ENCODE peak calls at places on chromosome 12, in ten cellular contexts. J is body of pancreas, Q is BE2C, B is IMR-90, V is brain microvascular endothelial cell, O is sigmoid colon, G is HepG2, M is neural progenitor cell, I is endothelial cell of umbilical vein, H is heart left ventricle. S is an unnamed sample. For H3K36me3, the result is how much of the 10 kb centered on the place peaks cover.

GRCh38 chr12:129535351-129535750 is 368.5 kb downstream of the TMEM132D start:
- DNase-seq in J (no peak), Q (no peak), B (no peak), V (no peak), O (no peak), G (no peak), M (no peak), I (no peak), H (no peak), S (no peak)

GRCh38 chr12:89417246-89417977 is 65.1 kb upstream of the DUSP6 start:
- DNase-seq in J (no peak), Q (no peak), B (peak), V (peak), O (no peak), G (no peak), M (no peak), I (peak), H (no peak), S (no peak)

GRCh38 chr12:115000038-115000437 is 316.1 kb upstream of the TBX3 start:
- DNase-seq in J (peak), Q (peak), B (peak), V (peak), O (no peak), G (peak), M (no peak), I (no peak), H (no peak), S (peak)

GRCh38 chr12:47705239-47705570 is 625 bp downstream of the RPAP3 start:
- DNase-seq in J (no peak), Q (no peak), B (peak), V (no peak), O (no peak), G (no peak), M (no peak), I (no peak), H (no peak), S (no peak)

GRCh38 chr12:91562476-91562875 is 379.9 kb upstream of the DCN start:
- DNase-seq in J (no peak), Q (no peak), B (peak), V (no peak), O (no peak), G (no peak), M (no peak), I (no peak), H (no peak), S (no peak)

GRCh38 chr12:124173692-124174091 is 121.2 kb upstream of the RFLNA start:
- DNase-seq in J (no peak), Q (no peak), B (no peak), V (no peak), O (no peak), G (no peak), M (no peak), I (no peak), H (no peak), S (no peak)

GRCh38 chr12:62466018-62466595 is 519 bp upstream of the MON2 start:
- DNase-seq in J (no peak), Q (peak), B (peak), V (peak), O (peak), G (peak), M (peak), I (no peak), H (peak), S (no peak)

GRCh38 chr12:2893007-2893406 is 2.3 kb downstream of the TULP3 start:
- DNase-seq in J (no peak), Q (no peak), B (peak), V (peak), O (peak), G (peak), M (no peak), I (no peak), H (no peak), S (no peak)

GRCh38 chr12:82862069-82862841 is 175.5 kb downstream of the TMTC2 start:
- DNase-seq in J (no peak), Q (no peak), B (peak), V (peak), O (no peak), G (no peak), M (no peak), I (peak), H (no peak), S (no peak)

GRCh38 chr12:29212682-29213397 is 63.8 kb downstream of the FAR2 start:
- DNase-seq in J (no peak), Q (no peak), B (no peak), V (no peak), O (no peak), G (no peak), M (no peak), I (peak), H (no peak), S (no peak)

GRCh38 chr12:127957001-127957660 is 309.8 kb upstream of the TMEM132C start:
- DNase-seq in J (no peak), Q (no peak), B (no peak), V (peak), O (no peak), G (no peak), M (no peak), I (no peak), H (no peak), S (no peak)

GRCh38 chr12:31482816-31483215 is 108.1 kb downstream of the DENND5B start:
- DNase-seq in J (no peak), Q (no peak), B (peak), V (peak), O (no peak), G (no peak), M (no peak), I (peak), H (no peak), S (no peak)

GRCh38 chr12:85948340-85948739 is 74.2 kb downstream of the NTS start:
- DNase-seq in J (no peak), Q (no peak), B (no peak), V (no peak), O (no peak), G (no peak), M (no peak), I (no peak), H (no peak), S (no peak)

GRCh38 chr12:109767456-109767855 is 53.8 kb downstream of the FAM222A start:
- DNase-seq in J (no peak), Q (no peak), B (no peak), V (no peak), O (no peak), G (no peak), M (no peak), I (no peak), H (no peak), S (no peak)

GRCh38 chr12:93380480-93381121 is 2.9 kb downstream of the NUDT4 start:
- DNase-seq in J (no peak), Q (peak), B (peak), V (no peak), O (no peak), G (peak), M (peak), I (peak), H (no peak), S (no peak)
- TF ChIP-seq CTCF in J (peak), Q (peak), B (peak), V (peak), O (no peak), G (peak), M (peak), I (no peak), H (peak), S (peak)

GRCh38 chr12:121227294-121227693 is 17.4 kb downstream of the P2RX4 start:
- DNase-seq in J (peak), Q (no peak), B (no peak), V (no peak), O (no peak), G (peak), M (no peak), I (no peak), H (no peak), S (peak)

GRCh38 chr12:121230538-121230907 is 20.6 kb downstream of the P2RX4 start:
- DNase-seq in J (no peak), Q (no peak), B (no peak), V (no peak), O (no peak), G (no peak), M (no peak), I (no peak), H (no peak), S (no peak)

GRCh38 chr12:121232163-121232562 is 22.2 kb downstream of the P2RX4 start:
- DNase-seq in J (no peak), Q (no peak), B (no peak), V (no peak), O (no peak), G (no peak), M (no peak), I (no peak), H (no peak), S (no peak)

GRCh38 chr12:121226399-121226798 is 16.5 kb downstream of the P2RX4 start:
- DNase-seq in J (no peak), Q (no peak), B (no peak), V (no peak), O (no peak), G (no peak), M (no peak), I (no peak), H (no peak), S (no peak)

DNA sequence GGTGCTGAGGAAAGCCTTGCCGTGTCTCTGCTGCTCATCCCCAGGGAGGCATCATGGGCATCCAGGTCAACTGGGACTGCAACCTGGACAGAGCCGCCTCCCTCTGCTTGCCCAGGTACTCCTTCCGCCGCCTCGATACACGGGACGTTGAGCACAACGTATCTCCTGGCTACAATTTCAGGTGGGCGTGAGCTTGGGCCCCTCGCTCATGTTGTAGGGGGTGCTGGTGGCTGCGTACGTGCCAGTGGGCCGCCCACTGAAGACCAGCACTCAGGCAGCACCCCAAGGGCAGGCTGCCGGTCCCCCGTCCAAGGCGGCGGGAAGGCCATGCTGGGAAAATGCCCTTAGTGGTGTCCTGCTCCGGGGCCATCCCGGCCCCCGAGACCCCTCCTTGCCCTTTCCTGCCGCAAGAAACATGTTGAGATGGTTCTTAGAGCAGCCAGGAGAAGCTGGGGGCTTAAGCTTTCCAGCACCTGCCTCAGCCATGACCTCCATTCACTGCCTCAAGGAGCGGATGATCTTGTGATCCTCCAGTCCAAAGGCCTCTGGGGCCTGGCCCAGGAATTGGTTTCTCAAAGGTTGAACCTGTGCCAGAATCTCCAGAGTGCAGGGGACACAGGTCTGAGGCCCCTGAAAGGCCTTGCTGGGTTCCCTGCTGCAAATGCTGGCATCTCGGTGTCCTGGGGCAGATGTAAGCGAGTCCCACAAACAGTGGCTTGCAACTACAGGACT is 19.2 kb downstream of the P2RX4 start:
- DNase-seq in J (no peak), Q (no peak), B (no peak), V (no peak), O (no peak), G (no peak), M (no peak), I (no peak), H (no peak), S (no peak)
- H3K36me3 ChIP-seq in J (under half), Q (under half), B (under half), V (under half), O (under half), G (under half), M (under half), I (under half), H (under half), S (under half)

GRCh38 chr12:26938660-26939185 is 453 bp downstream of the FGFR1OP2 start:
- DNase-seq in J (no peak), Q (no peak), B (no peak), V (no peak), O (no peak), G (peak), M (no peak), I (no peak), H (no peak), S (no peak)

GRCh38 chr12:26937863-26938659 is at the start of the genes FGFR1OP2 and INTS13:
- DNase-seq in J (peak), Q (peak), B (peak), V (peak), O (peak), G (peak), M (peak), I (peak), H (peak), S (peak)

GRCh38 chr12:26940820-26941219 is 2.5 kb downstream of the FGFR1OP2 start:
- DNase-seq in J (no peak), Q (no peak), B (peak), V (peak), O (no peak), G (no peak), M (no peak), I (no peak), H (no peak), S (no peak)

GRCh38 chr12:26939953-26940352 is 1.7 kb downstream of the FGFR1OP2 start:
- DNase-seq in J (no peak), Q (no peak), B (no peak), V (no peak), O (no peak), G (no peak), M (no peak), I (no peak), H (no peak), S (no peak)

GRCh38 chr12:26939192-26939832 is 1.0 kb downstream of the FGFR1OP2 start:
- DNase-seq in J (no peak), Q (no peak), B (peak), V (no peak), O (no peak), G (no peak), M (no peak), I (peak), H (no peak), S (no peak)
- TF ChIP-seq CTCF in J (no peak), Q (no peak), B (no peak), V (no peak), O (no peak), G (no peak), M (no peak), I (no peak), H (no peak), S (no peak)

GRCh38 chr12:122614839-122615238 is 87.8 kb downstream of the KNTC1 start:
- DNase-seq in J (no peak), Q (no peak), B (peak), V (no peak), O (no peak), G (no peak), M (no peak), I (no peak), H (no peak), S (no peak)
- H3K36me3 ChIP-seq in J (under half), Q (half or more), B (under half), V (under half), O (under half), G (under half), M (under half), I (under half), H (under half), S (under half)

GRCh38 chr12:132489078-132489601 is 811 bp upstream of the FBRSL1 start:
- DNase-seq in J (no peak), Q (no peak), B (no peak), V (no peak), O (peak), G (no peak), M (peak), I (peak), H (no peak), S (peak)

GRCh38 chr12:132490481-132491348 is 764 bp downstream of the FBRSL1 start:
- DNase-seq in J (peak), Q (no peak), B (peak), V (no peak), O (no peak), G (no peak), M (peak), I (peak), H (no peak), S (no peak)

GRCh38 chr12:132491349-132491663 is 1.4 kb downstream of the FBRSL1 start:
- DNase-seq in J (no peak), Q (no peak), B (no peak), V (no peak), O (no peak), G (peak), M (no peak), I (no peak), H (no peak), S (no peak)

GRCh38 chr12:132488127-132489077 is 1.5 kb upstream of the FBRSL1 start:
- DNase-seq in J (no peak), Q (no peak), B (no peak), V (no peak), O (no peak), G (no peak), M (peak), I (no peak), H (peak), S (no peak)

DNA sequence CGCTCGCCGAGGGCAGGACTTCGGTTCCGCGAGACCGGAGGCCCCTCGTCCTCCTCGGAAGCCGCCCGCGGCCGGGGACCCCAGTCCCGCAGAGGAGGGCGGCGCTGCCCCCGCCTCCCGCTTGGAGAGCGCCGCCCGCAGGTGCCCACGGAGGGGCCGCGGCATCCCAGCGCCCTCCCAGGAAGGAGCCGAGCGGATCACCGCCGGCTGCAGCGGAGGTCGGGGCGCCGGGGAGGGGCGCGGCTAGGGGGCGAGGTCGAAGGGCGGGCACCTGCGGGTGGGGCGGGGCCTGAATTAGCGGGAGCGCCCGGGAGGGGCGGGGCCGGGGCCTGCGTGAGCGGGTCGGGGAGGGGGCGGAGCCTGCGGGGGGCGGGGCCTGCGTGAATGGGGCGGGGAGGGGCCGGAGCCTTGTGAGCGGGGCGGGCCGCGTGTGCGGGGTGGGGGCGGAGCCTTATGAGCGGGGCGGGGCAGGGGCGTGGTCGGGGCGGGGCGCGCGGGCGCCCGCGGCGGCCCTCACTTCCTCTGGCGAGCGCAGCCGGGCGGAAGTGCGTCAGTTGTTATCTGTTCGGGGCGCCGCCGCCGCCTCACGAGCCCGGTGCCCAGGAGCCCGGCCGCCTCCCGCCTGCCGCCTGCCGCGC is at the start of gene FBRSL1:
- DNase-seq in J (peak), Q (peak), B (peak), V (peak), O (peak), G (peak), M (peak), I (peak), H (peak), S (peak)
- TF ChIP-seq CTCF in J (no peak), Q (no peak), B (no peak), V (no peak), O (no peak), G (peak), M (peak), I (no peak), H (no peak), S (no peak)

DNA sequence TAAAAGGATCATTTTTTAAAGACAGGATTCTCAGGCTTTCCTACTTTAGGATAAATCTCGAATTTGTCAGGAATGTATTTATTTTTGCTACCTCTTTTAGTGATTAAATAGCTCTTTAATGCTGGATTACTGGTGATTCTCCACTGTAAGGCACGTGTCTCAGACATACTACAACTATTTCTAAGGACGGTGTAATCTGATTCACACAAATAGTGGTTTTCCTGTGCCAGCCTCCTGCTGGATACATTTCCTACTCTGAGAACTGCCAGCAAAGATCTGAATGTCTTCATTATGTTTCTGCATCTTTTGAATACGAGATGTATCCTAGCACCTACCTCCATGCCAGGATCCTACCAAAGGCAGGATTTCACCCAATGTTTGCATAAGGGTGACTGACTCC is 120.7 kb downstream of the PRICKLE1 start:
- DNase-seq in J (no peak), Q (no peak), B (no peak), V (no peak), O (no peak), G (no peak), M (no peak), I (no peak), H (no peak), S (no peak)
- H3K36me3 ChIP-seq in J (under half), Q (half or more), B (under half), V (under half), O (under half), G (under half), M (under half), I (half or more), H (under half), S (under half)

DNA sequence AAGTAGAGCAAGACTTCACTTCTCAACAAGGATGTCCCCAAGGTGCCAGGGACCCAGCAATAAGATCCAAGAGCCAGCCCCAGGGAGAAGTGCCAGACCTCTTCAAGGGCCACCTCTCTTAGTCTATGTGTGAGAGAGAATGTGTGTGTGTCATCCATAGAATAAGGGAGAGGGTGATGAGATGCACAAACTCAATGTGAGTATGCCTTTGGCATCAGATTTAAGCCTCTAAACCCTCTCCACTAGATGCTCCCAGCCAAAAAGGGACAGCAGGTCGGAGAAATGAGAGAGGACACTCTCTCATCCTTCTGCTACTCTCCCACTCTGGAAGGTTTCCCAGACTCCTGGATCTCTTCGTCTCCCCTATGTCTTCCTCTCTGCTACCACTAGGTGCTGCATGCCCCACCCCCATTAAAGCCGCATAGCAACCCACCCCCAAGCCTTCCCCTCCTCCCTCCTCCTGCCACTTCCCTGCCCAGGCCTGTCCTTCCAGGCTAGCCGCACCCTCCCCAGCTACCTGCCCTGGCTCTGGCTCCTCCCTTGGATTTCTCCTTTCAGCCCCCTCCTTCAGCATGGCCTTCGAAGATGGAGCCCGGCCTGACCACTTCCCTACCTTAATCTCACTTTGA is 7.6 kb downstream of the RARG start:
- DNase-seq in J (peak), Q (peak), B (no peak), V (no peak), O (no peak), G (peak), M (peak), I (no peak), H (no peak), S (no peak)
- TF ChIP-seq CTCF in J (peak), Q (peak), B (peak), V (peak), O (peak), G (no peak), M (peak), I (no peak), H (no peak), S (peak)